ENCODE peak calls at places on chromosome 6, in four cellular contexts. Q is NT2/D1, E is H7, A is Peyer's patch. P is an unnamed sample.

GRCh38 chr6:98047881-98048280 is 764.9 kb upstream of the MMS22L start:
- DNase-seq in Q (no peak), E (no peak), A (no peak), P (no peak)

GRCh38 chr6:89597988-89598387 is 40.6 kb downstream of the LYRM2 start:
- DNase-seq in Q (no peak), E (no peak), A (no peak), P (peak)

GRCh38 chr6:148398686-148399085 is 56.0 kb downstream of the SASH1 start:
- DNase-seq in Q (no peak), E (no peak), A (no peak), P (no peak)

GRCh38 chr6:2917801-2918495 is 14.8 kb upstream of the SERPINB9 start:
- DNase-seq in Q (no peak), E (no peak), A (peak), P (no peak)

GRCh38 chr6:121959501-121959900 is 440.0 kb upstream of the HSF2 start:
- DNase-seq in Q (no peak), E (peak), A (no peak), P (no peak)

GRCh38 chr6:24145690-24146131 is 19.7 kb downstream of the NRSN1 start:
- DNase-seq in Q (no peak), E (no peak), A (no peak), P (no peak)

GRCh38 chr6:120903836-120904235 is 430.4 kb downstream of the TBC1D32 start:
- DNase-seq in Q (peak), E (no peak), A (no peak), P (no peak)

GRCh38 chr6:41967312-41968287 is 26.0 kb upstream of the CCND3 start:
- DNase-seq in Q (no peak), E (no peak), A (no peak), P (peak)

GRCh38 chr6:56637640-56638039 is 5.0 kb downstream of the DST start:
- DNase-seq in Q (peak), E (peak), A (no peak), P (peak)

GRCh38 chr6:1890987-1891386 is 281.3 kb downstream of the FOXC1 start:
- DNase-seq in Q (no peak), E (no peak), A (no peak), P (no peak)

GRCh38 chr6:144279484-144280150 is 5.5 kb upstream of the UTRN start:
- DNase-seq in Q (no peak), E (no peak), A (no peak), P (no peak)

GRCh38 chr6:142058216-142058925 is 74.4 kb upstream of the GJE1 start:
- DNase-seq in Q (no peak), E (no peak), A (no peak), P (no peak)

GRCh38 chr6:168097621-168098430 is 18.8 kb upstream of the FRMD1 start:
- DNase-seq in Q (no peak), E (peak), A (no peak), P (no peak)

GRCh38 chr6:14549319-14549770 is 431.8 kb downstream of the CD83 start:
- DNase-seq in Q (no peak), E (no peak), A (no peak), P (no peak)

GRCh38 chr6:6559994-6560393 is 28.5 kb upstream of the LY86 start:
- DNase-seq in Q (no peak), E (no peak), A (no peak), P (no peak)
- H3K4me3 ChIP-seq in Q (no peak), E (no peak), A (no peak), P (no peak)

DNA sequence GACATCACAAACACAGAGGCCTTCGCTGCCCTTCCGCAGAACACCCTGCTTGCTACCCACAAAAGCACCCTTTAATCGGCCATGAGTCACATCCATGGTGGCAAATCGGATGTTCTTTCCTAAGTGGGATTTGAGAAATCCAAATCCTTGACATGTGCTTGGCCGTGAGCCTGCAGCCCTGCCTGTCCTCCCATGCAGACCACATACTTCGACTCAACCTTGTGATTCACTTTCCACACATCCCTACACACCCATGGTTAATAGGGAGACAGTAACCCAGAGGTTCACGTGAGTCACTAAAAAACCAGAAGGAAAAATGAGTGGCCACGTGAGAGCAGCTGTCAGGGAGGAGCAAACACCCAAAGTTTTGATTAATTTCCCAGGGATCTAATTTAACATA is 19.4 kb downstream of the RAMACL start:
- DNase-seq in Q (no peak), E (no peak), A (no peak), P (no peak)
- H3K4me3 ChIP-seq in Q (no peak), E (no peak), A (no peak), P (no peak)

DNA sequence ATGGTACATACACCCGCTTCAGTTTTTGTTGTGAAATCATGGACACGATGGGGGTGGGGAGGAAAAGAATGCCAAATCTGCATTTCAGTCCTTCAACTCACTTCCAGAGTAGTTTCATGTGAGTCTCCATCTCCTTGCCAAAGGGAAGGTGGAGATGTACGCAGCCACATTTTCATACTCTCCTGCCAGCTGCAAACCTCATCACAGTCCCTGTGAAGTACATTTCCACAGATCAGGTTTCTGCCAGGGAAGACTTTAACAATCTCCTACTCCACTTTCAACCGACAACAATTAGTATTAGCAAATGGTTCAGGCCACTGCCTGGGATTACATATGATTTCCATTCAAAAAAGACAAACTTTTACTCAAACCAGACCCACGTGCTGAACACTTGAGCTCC is 50.9 kb upstream of the CEP162 start:
- DNase-seq in Q (no peak), E (no peak), A (no peak), P (no peak)
- H3K4me3 ChIP-seq in Q (no peak), E (no peak), A (no peak), P (no peak)

GRCh38 chr6:21033575-21034026 is 499.3 kb downstream of the CDKAL1 start:
- DNase-seq in Q (no peak), E (no peak), A (no peak), P (no peak)
- H3K4me3 ChIP-seq in Q (no peak), E (no peak), A (no peak), P (no peak)

GRCh38 chr6:109493865-109494264 is 10.8 kb upstream of the ZBTB24 start:
- DNase-seq in Q (no peak), E (no peak), A (no peak), P (no peak)
- H3K4me3 ChIP-seq in Q (no peak), E (no peak), A (no peak), P (no peak)

GRCh38 chr6:113627480-113627879 is 229.7 kb upstream of the MARCKS start:
- DNase-seq in Q (no peak), E (no peak), A (no peak), P (no peak)

GRCh38 chr6:113623124-113623523 is 234.0 kb upstream of the MARCKS start:
- DNase-seq in Q (no peak), E (no peak), A (no peak), P (no peak)

GRCh38 chr6:113622254-113622653 is 234.9 kb upstream of the MARCKS start:
- DNase-seq in Q (no peak), E (no peak), A (no peak), P (no peak)

GRCh38 chr6:113626470-113626869 is 230.7 kb upstream of the MARCKS start:
- DNase-seq in Q (no peak), E (no peak), A (peak), P (no peak)

GRCh38 chr6:113625850-113626249 is 231.3 kb upstream of the MARCKS start:
- DNase-seq in Q (no peak), E (no peak), A (no peak), P (no peak)
- H3K4me3 ChIP-seq in Q (no peak), E (no peak), A (no peak), P (no peak)

DNA sequence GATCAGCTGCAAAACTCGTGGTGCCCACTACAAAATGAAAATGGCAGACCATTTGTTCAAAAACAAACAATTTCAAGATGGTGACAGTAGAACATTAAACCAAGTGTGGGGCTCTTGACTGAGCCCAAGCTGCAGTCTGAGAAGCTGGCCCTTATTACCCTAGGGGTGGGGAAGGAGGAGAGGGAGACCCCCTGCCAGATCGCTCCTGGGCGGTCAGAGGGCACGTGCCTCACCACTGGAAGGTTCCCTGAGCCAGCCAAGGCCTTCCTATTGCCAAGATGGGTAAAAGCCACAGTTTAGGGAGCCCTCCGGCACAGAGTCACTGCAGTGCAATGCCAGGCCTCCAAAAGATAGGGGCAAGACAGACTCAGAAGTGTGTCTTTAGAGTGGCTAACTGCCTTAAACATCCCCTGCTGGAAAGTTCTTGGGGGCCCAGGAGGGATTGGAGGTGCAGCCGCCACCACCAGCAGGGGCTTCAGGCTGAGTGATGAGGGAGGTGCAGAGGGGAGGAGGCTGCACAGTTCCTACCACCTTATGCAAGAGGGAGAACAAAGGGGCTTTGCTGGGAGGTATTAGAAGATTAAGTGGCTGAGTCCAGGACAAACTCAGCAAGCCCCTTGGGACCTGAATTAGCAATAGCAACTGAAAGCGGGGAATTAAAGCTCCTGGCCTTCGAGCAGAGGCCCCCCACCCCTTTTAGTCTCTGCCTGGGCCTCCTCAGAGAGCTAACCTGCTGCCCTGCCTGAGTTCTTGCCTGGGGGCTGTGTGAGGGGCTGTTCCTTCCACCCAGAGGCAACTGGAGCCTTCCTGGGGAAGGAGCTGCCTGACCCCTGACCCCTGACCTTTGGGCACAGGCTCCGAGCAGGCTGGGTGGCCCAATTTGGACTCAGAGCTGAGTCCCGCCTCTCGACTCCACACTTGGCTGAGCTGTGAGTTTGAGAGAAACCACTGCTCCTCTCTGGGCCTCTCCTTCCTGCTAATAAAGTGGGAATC is 88.4 kb downstream of the VEGFA start:
- DNase-seq in Q (no peak), E (no peak), A (no peak), P (peak)
- H3K4me3 ChIP-seq in Q (no peak), E (no peak), A (no peak), P (no peak)

DNA sequence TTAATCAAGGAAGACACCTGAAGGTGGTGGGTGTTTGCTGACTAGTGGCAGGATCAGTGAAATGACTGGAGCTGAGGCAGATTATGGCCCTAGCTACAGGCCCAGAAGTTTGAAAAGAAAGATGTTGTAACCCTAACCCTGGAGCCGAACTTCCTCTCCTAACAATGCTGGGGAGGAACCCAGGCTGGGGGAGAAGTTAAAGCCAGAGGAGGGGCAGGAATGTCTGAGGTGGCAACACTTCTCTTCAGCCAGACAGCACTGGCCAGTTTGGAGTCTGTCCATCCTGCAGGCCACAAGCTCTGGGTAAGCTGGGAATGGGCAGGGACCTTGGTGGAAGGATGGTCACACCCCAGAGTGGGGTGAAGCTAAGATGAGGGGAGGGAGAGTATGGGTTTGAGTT is at the start of gene LST1:
- DNase-seq in Q (no peak), E (no peak), A (no peak), P (no peak)
- H3K4me3 ChIP-seq in Q (no peak), E (no peak), A (no peak), P (no peak)

GRCh38 chr6:100460650-100461204 is 4.0 kb downstream of the SIM1 start:
- DNase-seq in Q (no peak), E (peak), A (no peak), P (no peak)
- H3K4me3 ChIP-seq in Q (no peak), E (no peak), A (no peak), P (no peak)

GRCh38 chr6:149545754-149546471 is at the start of gene PPIL4:
- DNase-seq in Q (peak), E (peak), A (peak), P (peak)

GRCh38 chr6:149541139-149541538 is 4.7 kb downstream of the PPIL4 start:
- DNase-seq in Q (no peak), E (no peak), A (no peak), P (no peak)

GRCh38 chr6:149544646-149545257 is 1.1 kb downstream of the PPIL4 start:
- DNase-seq in Q (no peak), E (no peak), A (no peak), P (no peak)

GRCh38 chr6:149545258-149545753 is 537 bp downstream of the PPIL4 start:
- DNase-seq in Q (no peak), E (peak), A (peak), P (peak)
- H3K4me3 ChIP-seq in Q (peak), E (peak), A (peak), P (peak)

P was measured in HAP-1.